ENCODE peak calls at places on chromosome 4, in seven cellular contexts. Q, M, N, G, E, C and U are unnamed samples.
A peak's percentile ranks its signal among the peaks of the same experiment; 100 is the strongest.

GRCh38 chr4:81351653-81352455 is 119.9 kb downstream of the RASGEF1B start:
- DNase-seq in Q (peak; percentile 78), M (peak; percentile 88), N (peak; percentile 80), G (peak; percentile 87), E (peak; percentile 79), C (peak; percentile 82), U (peak; percentile 67)

GRCh38 chr4:132085105-132085504 is 1064.0 kb upstream of the PCDH10 start:
- DNase-seq in Q (no peak), M (no peak), N (no peak), G (no peak), E (no peak), C (no peak), U (no peak)

GRCh38 chr4:105306158-105306781 is 159.6 kb downstream of the TET2 start:
- DNase-seq in Q (no peak), M (peak; percentile 39), N (no peak), G (no peak), E (no peak), C (no peak), U (no peak)

GRCh38 chr4:108683479-108683878 is 33.1 kb downstream of the OSTC start:
- DNase-seq in Q (peak; percentile 41), M (peak; percentile 18), N (no peak), G (no peak), E (no peak), C (peak; percentile 50), U (peak; percentile 50)

GRCh38 chr4:136751530-136751929 is 780.8 kb downstream of the PCDH18 start:
- DNase-seq in Q (peak; percentile 19), M (no peak), N (no peak), G (no peak), E (no peak), C (no peak), U (no peak)

GRCh38 chr4:6941796-6942195 is 32.2 kb downstream of the TBC1D14 start:
- DNase-seq in Q (no peak), M (peak; percentile 40), N (no peak), G (no peak), E (no peak), C (no peak), U (no peak)

GRCh38 chr4:93764647-93765246 is 63.8 kb upstream of the ATOH1 start:
- DNase-seq in Q (peak; percentile 44), M (peak; percentile 85), N (no peak), G (no peak), E (peak; percentile 45), C (peak; percentile 46), U (peak; percentile 48)

GRCh38 chr4:138300616-138301015 is 58.5 kb upstream of the SLC7A11 start:
- DNase-seq in Q (peak; percentile 41), M (no peak), N (no peak), G (no peak), E (no peak), C (no peak), U (peak; percentile 50)

GRCh38 chr4:94369046-94369445 is 26.4 kb upstream of the HPGDS start:
- DNase-seq in Q (no peak), M (no peak), N (no peak), G (no peak), E (no peak), C (no peak), U (no peak)

GRCh38 chr4:14361084-14361483 is 641.2 kb upstream of the CPEB2 start:
- DNase-seq in Q (no peak), M (no peak), N (no peak), G (no peak), E (no peak), C (no peak), U (no peak)

GRCh38 chr4:54254116-54254914 is 25.2 kb downstream of the PDGFRA start:
- DNase-seq in Q (peak; percentile 50), M (peak; percentile 26), N (no peak), G (no peak), E (no peak), C (peak; percentile 86), U (no peak)

GRCh38 chr4:75046226-75046625 is 113.3 kb downstream of the PARM1 start:
- DNase-seq in Q (no peak), M (no peak), N (no peak), G (no peak), E (no peak), C (no peak), U (no peak)

GRCh38 chr4:30714408-30715031 is 5.6 kb upstream of the PCDH7 start:
- DNase-seq in Q (peak; percentile 59), M (peak; percentile 53), N (peak; percentile 55), G (peak; percentile 53), E (peak; percentile 40), C (peak; percentile 83), U (peak; percentile 72)

GRCh38 chr4:145066063-145066501 is 31.9 kb downstream of the ANAPC10 start:
- DNase-seq in Q (no peak), M (no peak), N (no peak), G (no peak), E (peak; percentile 45), C (peak; percentile 68), U (peak; percentile 28)

GRCh38 chr4:143616771-143617170 is 83.7 kb downstream of the FREM3 start:
- DNase-seq in Q (no peak), M (no peak), N (no peak), G (no peak), E (no peak), C (no peak), U (no peak)

GRCh38 chr4:141432000-141432712 is 204.2 kb upstream of the IL15 start:
- DNase-seq in Q (peak; percentile 28), M (no peak), N (no peak), G (no peak), E (no peak), C (no peak), U (no peak)
- H4K8ac ChIP-seq in Q (peak overlapping the region; percentile 48), M (no peak overlapping the region), N (no peak overlapping the region), G (no peak overlapping the region), E (no peak overlapping the region), C (no peak overlapping the region), U (no peak overlapping the region)

DNA sequence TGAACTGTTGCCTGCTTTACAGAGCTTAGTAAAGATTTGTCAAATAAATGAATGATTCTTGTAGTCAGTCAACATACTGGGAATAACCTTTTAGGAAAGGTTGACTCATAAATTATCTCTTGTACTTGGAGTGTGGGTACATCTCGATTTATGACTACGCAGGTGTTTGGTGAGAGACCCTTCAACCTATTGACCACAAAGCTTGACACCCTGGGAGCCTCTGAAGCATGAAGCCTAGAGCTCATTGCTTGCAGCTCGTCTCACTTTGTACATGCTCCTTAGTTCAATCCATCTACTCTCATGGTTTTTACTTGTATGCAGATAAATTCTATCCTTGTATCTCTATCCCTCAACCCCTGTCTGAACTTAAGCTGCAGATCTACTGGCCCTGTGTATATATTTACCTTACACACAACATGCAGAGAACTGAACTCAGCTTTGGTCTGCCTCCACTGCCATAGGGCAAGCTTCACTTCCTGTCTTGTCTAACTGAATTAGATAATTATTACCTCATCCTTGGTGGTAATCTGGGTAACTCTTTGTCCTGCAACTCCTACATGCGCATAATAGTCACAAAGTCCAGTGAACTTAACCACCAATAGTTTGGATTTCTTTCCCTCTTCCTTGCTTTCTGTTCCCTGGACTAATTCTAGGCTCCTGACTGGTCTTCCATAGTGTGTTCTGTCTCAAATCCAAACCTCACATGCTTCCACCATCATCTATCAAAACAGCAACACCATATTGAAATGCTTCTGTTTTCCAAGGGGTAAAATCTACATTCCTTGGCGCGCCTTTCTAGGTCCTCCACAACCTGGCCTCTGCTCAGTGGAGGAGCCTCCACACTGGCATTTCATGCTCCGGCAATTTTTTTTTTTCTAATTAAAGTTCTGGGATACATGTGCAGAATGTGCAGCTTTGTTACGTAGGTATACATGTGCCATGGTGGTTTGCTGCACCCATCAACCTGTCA is 32.2 kb upstream of the FAT1 start:
- DNase-seq in Q (peak; percentile 22), M (no peak), N (no peak), G (no peak), E (no peak), C (no peak), U (no peak)
- H4K8ac ChIP-seq in Q (no peak overlapping the region), M (no peak overlapping the region), N (no peak overlapping the region), G (no peak overlapping the region), E (no peak overlapping the region), C (no peak overlapping the region), U (no peak overlapping the region)

DNA sequence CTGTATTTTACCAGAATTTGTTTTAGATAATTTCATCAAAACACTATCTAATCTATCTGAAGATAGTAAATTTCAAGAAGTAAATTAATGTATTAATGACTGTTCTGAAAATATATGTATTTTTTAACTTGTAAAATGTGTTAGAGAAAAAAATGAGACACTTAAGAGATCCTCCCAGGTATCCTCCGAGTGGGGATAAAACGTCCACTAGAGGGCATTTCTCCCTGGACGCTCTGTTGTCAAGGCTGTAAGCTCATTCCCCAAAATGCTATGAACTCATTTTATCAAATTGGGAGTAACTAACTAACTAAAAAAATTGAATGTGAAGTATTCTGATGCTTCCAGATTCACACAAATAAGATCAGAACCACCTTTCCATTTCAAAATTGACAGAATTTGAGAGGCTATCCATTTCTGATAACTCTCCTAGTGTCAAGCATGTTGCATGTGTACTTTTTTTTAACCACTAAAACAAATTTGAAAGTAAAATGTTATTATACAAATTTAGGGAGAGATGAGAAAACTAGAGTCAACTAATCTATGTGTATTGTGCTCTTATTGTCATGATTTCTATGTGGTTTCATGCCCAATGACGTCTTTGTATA is 337.3 kb upstream of the HS3ST1 start:
- DNase-seq in Q (peak; percentile 37), M (peak; percentile 77), N (peak; percentile 32), G (no peak), E (peak; percentile 33), C (peak; percentile 71), U (peak; percentile 44)
- H4K8ac ChIP-seq in Q (no peak overlapping the region), M (no peak overlapping the region), N (no peak overlapping the region), G (no peak overlapping the region), E (no peak overlapping the region), C (no peak overlapping the region), U (no peak overlapping the region)

GRCh38 chr4:24213936-24214335 is 324.1 kb upstream of the PPARGC1A start:
- DNase-seq in Q (no peak), M (no peak), N (no peak), G (no peak), E (no peak), C (no peak), U (no peak)

GRCh38 chr4:24209891-24210290 is 320.0 kb upstream of the PPARGC1A start:
- DNase-seq in Q (no peak), M (no peak), N (no peak), G (no peak), E (no peak), C (no peak), U (no peak)

GRCh38 chr4:24212642-24213041 is 322.8 kb upstream of the PPARGC1A start:
- DNase-seq in Q (no peak), M (no peak), N (no peak), G (no peak), E (no peak), C (peak; percentile 68), U (no peak)

GRCh38 chr4:24210332-24210902 is 320.6 kb upstream of the PPARGC1A start:
- DNase-seq in Q (peak; percentile 96), M (peak; percentile 13), N (no peak), G (no peak), E (no peak), C (no peak), U (peak; percentile 86)

DNA sequence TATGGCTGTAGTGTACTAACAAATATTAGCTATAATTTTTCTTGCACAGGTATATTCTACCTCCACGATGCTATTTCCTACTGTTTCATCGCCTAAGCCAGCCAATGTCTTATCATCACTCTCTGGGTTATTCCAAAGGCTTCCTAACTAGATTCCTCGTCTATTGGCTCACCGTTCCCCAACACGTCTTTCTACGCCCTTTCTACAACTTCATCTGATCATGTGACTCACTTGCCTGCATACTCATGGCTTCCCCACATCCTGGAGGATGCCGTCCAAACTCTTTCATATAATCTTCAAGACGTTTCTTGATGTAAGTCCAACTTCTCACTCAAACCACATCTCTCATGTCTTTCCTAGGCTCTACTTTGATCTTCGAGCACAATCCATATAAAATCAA is 322.0 kb upstream of the PPARGC1A start:
- DNase-seq in Q (peak; percentile 85), M (no peak), N (no peak), G (no peak), E (no peak), C (peak; percentile 18), U (no peak)
- H4K8ac ChIP-seq in Q (peak overlapping the region; percentile 52), M (no peak overlapping the region), N (no peak overlapping the region), G (no peak overlapping the region), E (no peak overlapping the region), C (no peak overlapping the region), U (no peak overlapping the region)